ENCODE peak calls at places on chromosomes 1 and 21, in six cellular contexts. R is foreskin fibroblast, F is GM12865, V is WERI-Rb-1, I is HFFc6, O is cardiac muscle cell. E is an unnamed sample.

GRCh38 chr1:226988337-226988672 is 48.2 kb downstream of the COQ8A start:
- DNase-seq in I (no peak), V (no peak), F (no peak), R (no peak), O (no peak), E (peak)

GRCh38 chr1:43438006-43438405 is 15.7 kb downstream of the HYI start:
- DNase-seq in F (no peak), I (no peak), R (no peak), O (no peak), V (no peak), E (no peak)

GRCh38 chr1:22024485-22025367 is 23.3 kb downstream of the CELA3A start:
- DNase-seq in R (peak), V (peak), O (peak), F (peak), I (peak), E (no peak)

GRCh38 chr1:234972411-234973191 is 156.0 kb downstream of the TOMM20 start:
- DNase-seq in O (no peak), I (no peak), F (no peak), R (no peak), V (no peak), E (no peak)

GRCh38 chr1:36386262-36387140 is 777 bp upstream of the STK40 start:
- DNase-seq in O (peak), V (peak), F (peak), I (peak), R (peak), E (no peak)

GRCh38 chr1:85148524-85149250 is 52.1 kb downstream of the SYDE2 start:
- DNase-seq in I (peak), O (peak), V (no peak), R (peak), F (peak), E (no peak)

GRCh38 chr1:186244825-186245224 is 130.2 kb downstream of the TPR start:
- DNase-seq in R (no peak), V (peak), O (peak), I (no peak), F (no peak), E (no peak)

GRCh38 chr1:213003281-213003680 is 12.4 kb downstream of the ANGEL2 start:
- DNase-seq in O (no peak), I (no peak), R (no peak), F (peak), V (no peak), E (no peak)

GRCh38 chr1:177854951-177855350 is 114.9 kb downstream of the SEC16B start:
- DNase-seq in R (no peak), V (no peak), I (no peak), F (no peak), O (no peak), E (no peak)

GRCh38 chr1:212451416-212452322 is 18.9 kb downstream of the NENF start:
- DNase-seq in R (no peak), I (no peak), F (no peak), O (no peak), V (no peak), E (no peak)

GRCh38 chr21:32782698-32783097 is 11.1 kb upstream of the PAXBP1 start:
- DNase-seq in O (no peak), F (no peak), R (no peak), I (no peak), V (no peak), E (no peak)

GRCh38 chr1:182629674-182630073 is 25.5 kb upstream of the RGS16 start:
- DNase-seq in I (no peak), F (peak), R (no peak), V (no peak), O (no peak), E (no peak)

GRCh38 chr1:178544531-178544930 is 31.6 kb downstream of the TEX35 start:
- DNase-seq in I (no peak), F (no peak), V (no peak), O (no peak), R (peak), E (no peak)

GRCh38 chr1:229753764-229754553 is 127.9 kb downstream of the URB2 start:
- DNase-seq in O (peak), I (no peak), F (peak), R (no peak), V (no peak), E (no peak)

GRCh38 chr1:198234511-198235251 is 77.9 kb downstream of the NEK7 start:
- DNase-seq in O (peak), I (peak), R (peak), F (no peak), V (peak), E (no peak)

GRCh38 chr1:29969576-29969975 is 733.3 kb downstream of the PTPRU start:
- DNase-seq in F (no peak), I (no peak), V (no peak), O (no peak), R (no peak), E (no peak)

DNA sequence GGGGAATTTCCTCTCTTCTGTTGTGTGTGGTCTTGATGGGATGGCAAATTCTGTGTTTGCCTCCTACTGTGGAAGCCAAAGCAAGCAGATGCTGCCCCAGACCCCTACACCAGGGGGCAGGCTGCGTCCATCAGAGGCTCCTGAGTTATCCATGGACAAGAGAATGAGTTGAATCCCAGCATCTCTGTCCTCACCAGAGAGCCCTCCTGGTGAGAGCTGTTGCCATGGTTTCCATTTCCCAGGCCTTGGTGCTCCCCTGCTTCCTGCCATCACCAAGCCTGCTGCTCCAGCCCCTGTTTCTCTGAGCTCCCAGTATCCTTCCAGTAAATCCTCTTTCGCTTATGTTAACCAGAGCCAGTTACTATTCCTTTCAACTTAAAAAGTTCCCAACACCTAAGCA is 20.4 kb upstream of the GNG12 start:
- DNase-seq in R (peak), V (peak), O (peak), F (peak), I (peak), E (no peak)
- TF ChIP-seq CTCF in R (peak), V (peak), O (peak), F (peak), I (peak), E (peak)

GRCh38 chr1:32681501-32681900 is 21.1 kb downstream of the SYNC start:
- DNase-seq in R (no peak), O (no peak), V (no peak), F (no peak), I (peak), E (no peak)

GRCh38 chr1:32681999-32682398 is 20.6 kb downstream of the SYNC start:
- DNase-seq in I (no peak), O (no peak), F (no peak), V (no peak), R (no peak), E (no peak)

GRCh38 chr1:32683397-32683796 is 19.2 kb downstream of the SYNC start:
- DNase-seq in F (no peak), R (no peak), V (no peak), I (no peak), O (no peak), E (no peak)

GRCh38 chr1:32684167-32684811 is 18.3 kb downstream of the SYNC start:
- DNase-seq in F (no peak), I (peak), R (peak), V (no peak), O (no peak), E (no peak)

DNA sequence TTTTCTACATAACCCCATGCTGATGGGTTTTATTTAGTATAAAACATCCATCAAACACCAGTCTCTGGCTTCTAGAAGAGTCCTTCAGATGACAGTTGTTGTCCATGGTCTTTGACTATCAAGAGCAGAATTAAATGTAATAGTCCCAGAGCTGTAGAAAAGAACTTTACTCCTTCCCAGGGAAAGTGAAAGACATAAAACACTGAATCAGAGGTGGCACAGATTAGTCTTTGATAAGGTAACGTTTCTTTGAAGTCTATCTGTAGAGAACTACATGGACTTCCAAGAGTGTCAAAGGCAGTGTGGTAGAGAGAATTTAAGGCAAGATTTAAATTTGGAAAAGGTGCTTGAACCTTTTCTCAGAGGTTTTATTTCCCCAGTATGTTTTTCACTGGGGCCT is 21.9 kb downstream of the SYNC start:
- DNase-seq in R (no peak), O (no peak), F (no peak), V (no peak), I (no peak), E (no peak)
- TF ChIP-seq CTCF in R (no peak), O (no peak), F (no peak), V (no peak), I (no peak), E (no peak)

GRCh38 chr1:1857096-1857703 is 33.7 kb downstream of the GNB1 start:
- DNase-seq in V (no peak), O (no peak), F (no peak), I (no peak), R (no peak), E (no peak)

GRCh38 chr1:1861339-1861730 is 29.6 kb downstream of the GNB1 start:
- DNase-seq in I (no peak), F (no peak), R (no peak), V (no peak), O (no peak), E (no peak)

GRCh38 chr1:1862905-1863547 is 27.9 kb downstream of the GNB1 start:
- DNase-seq in R (no peak), V (no peak), I (no peak), F (peak), O (no peak), E (no peak)

GRCh38 chr1:1853593-1854257 is 37.2 kb downstream of the GNB1 start:
- DNase-seq in O (no peak), I (no peak), V (no peak), F (no peak), R (no peak), E (no peak)

DNA sequence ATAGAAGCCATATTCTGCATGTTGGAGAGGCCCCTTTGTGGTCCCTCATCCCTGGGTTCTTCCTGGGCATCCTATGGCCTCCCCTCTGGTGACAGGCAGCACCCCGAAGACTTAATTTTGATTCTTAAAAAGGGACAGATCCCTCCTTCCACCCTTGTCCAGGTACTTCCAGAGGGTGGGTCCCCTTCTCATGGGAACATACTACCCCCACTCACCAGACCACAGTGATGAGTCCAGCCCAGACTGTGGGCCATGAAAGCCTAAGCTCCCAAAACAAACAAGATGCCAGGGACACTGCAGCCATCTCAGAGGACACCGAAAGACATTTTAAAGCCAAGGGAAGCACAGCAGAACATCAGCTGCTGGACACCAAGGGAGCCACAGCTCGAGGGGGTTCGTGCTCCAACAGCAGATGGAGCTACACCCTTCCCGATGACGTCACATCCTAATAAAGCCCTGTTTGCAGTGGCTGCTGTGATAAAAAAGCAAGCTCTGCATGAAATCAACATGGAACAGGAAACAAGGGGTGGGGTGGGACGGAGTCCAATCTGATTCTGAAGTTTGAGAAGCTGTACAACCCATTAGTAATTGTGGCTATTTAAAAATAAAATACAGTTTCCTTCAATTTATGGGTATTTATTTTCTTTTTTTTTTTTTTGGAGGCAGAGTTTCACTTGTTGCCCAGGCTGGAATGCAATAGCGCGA is 32.4 kb downstream of the GNB1 start:
- DNase-seq in I (peak), V (peak), R (peak), F (no peak), O (peak), E (no peak)
- TF ChIP-seq CTCF in I (peak), V (peak), R (peak), F (no peak), O (peak), E (peak)

GRCh38 chr1:152585586-152585985 is 5.3 kb upstream of the LCE3D start:
- DNase-seq in O (no peak), F (peak), I (no peak), R (no peak), V (no peak), E (no peak)
- TF ChIP-seq CTCF in O (no peak), F (peak), I (peak), R (no peak), V (no peak), E (no peak)